ENCODE peak calls at places on chromosome 1, in ten cellular contexts. A is Right ventricle myocardium superior; G is mesendoderm; C is stimulated activated CD8-positive, alpha-beta memory T cell treated with anti-CD3 and anti-CD28 coated beads, Interleukin-2, amount 100 ng/mL, for 48 hours; P is heart left ventricle; M is activated CD4-positive, alpha-beta T cell treated with anti-CD3 and anti-CD28 coated beads for 48 hours; N is HS-5; B is Jurkat, Clone E6-1; Z is activated T-helper 1 cell treated with anti-CD3 and anti-CD28 coated beads, Interleukin-12 subunit alpha, Interleukin-12 subunit beta, Interleukin-2, Interleukin-4 antibody, amounts not matched to agents 30 ng/mL and 10 ng/mL and 1 ng/mL, durations not matched to agents 14 hours and 24 hours and 36 hours; E is lower leg skin. R is an unnamed sample.

GRCh38 chr1:25858906-25859789 is at the start of gene AUNIP:
- DNase-seq in B (peak; percentile 73), A (peak; percentile 93), E (peak; percentile 95), C (peak; percentile 86), N (peak; percentile 57), P (peak; percentile 90), Z (peak; percentile 88), G (peak; percentile 90), M (peak; percentile 95), R (peak; percentile 87)

GRCh38 chr1:221897312-221897711 is 155.4 kb upstream of the DUSP10 start:
- DNase-seq in A (no peak), G (no peak), C (no peak), P (no peak), B (no peak), N (no peak), M (no peak), E (no peak), Z (no peak), R (peak; percentile 9)

GRCh38 chr1:151839457-151840409 is at the start of gene C2CD4D:
- DNase-seq in N (no peak), Z (peak; percentile 73), A (no peak), M (peak; percentile 77), B (peak; percentile 84), P (no peak), E (peak; percentile 91), C (peak; percentile 63), G (peak; percentile 91), R (peak; percentile 85)

GRCh38 chr1:10061276-10061675 is 28.5 kb downstream of the UBE4B start:
- DNase-seq in P (no peak), A (no peak), E (no peak), M (no peak), N (no peak), B (no peak), C (no peak), G (no peak), Z (no peak), R (no peak)

GRCh38 chr1:56576880-56577858 is 2.2 kb downstream of the PLPP3 start:
- DNase-seq in M (no peak), C (no peak), A (no peak), B (no peak), Z (no peak), E (no peak), N (peak; percentile 22), P (peak; percentile 43), G (peak; percentile 66), R (peak; percentile 61)

GRCh38 chr1:116835161-116835560 is 74.6 kb upstream of the PTGFRN start:
- DNase-seq in M (no peak), E (no peak), N (no peak), Z (no peak), B (no peak), C (no peak), G (no peak), P (no peak), A (no peak), R (no peak)

GRCh38 chr1:69673301-69673700 is 105.6 kb downstream of the LRRC7 start:
- DNase-seq in E (no peak), A (no peak), C (no peak), M (no peak), B (no peak), Z (no peak), G (no peak), N (no peak), P (no peak), R (no peak)

GRCh38 chr1:206449566-206449965 is 20.7 kb upstream of the IKBKE start:
- DNase-seq in E (no peak), G (peak; percentile 21), A (no peak), M (no peak), N (no peak), P (no peak), Z (no peak), C (no peak), B (no peak), R (no peak)

GRCh38 chr1:7387053-7387861 is 383.8 kb upstream of the VAMP3 start:
- DNase-seq in M (no peak), E (peak; percentile 49), N (no peak), Z (no peak), P (no peak), C (no peak), A (no peak), G (no peak), B (no peak), R (peak; percentile 52)